ENCODE peak calls at places on chromosomes 13 and 19, in five cellular contexts. R, F, O, T and W are unnamed samples.
A peak's percentile ranks its signal among the peaks of the same experiment; 100 is the strongest.

GRCh38 chr13:112722433-112723250 is 32.8 kb downstream of the ATP11A start:
- DNase-seq in T (peak; percentile 78), O (no peak), R (no peak), F (no peak), W (peak; percentile 44)

GRCh38 chr13:79654520-79654919 is 173.6 kb downstream of the NDFIP2 start:
- DNase-seq in O (no peak), T (no peak), F (no peak), R (no peak), W (no peak)

GRCh38 chr13:70960841-70961443 is 852.7 kb upstream of the KLHL1 start:
- DNase-seq in F (peak; percentile 29), T (peak; percentile 18), R (peak; percentile 23), O (peak; percentile 3), W (no peak)

GRCh38 chr13:30898721-30899188 is 7.3 kb upstream of the MEDAG start:
- DNase-seq in R (no peak), F (no peak), T (peak; percentile 72), O (no peak), W (no peak)

GRCh38 chr19:40756502-40757110 is 5.6 kb downstream of the SNRPA start:
- DNase-seq in F (no peak), R (no peak), O (no peak), T (no peak), W (peak; percentile 76)

GRCh38 chr13:54185101-54185500 is 1156.5 kb downstream of the OLFM4 start:
- DNase-seq in F (no peak), R (no peak), T (no peak), O (no peak), W (no peak)

GRCh38 chr19:653425-653824 is 9.6 kb downstream of the RNF126 start:
- DNase-seq in T (no peak), F (no peak), O (no peak), R (no peak), W (no peak)

GRCh38 chr13:99153219-99153618 is 47.4 kb upstream of the UBAC2 start:
- DNase-seq in T (no peak), O (no peak), F (no peak), R (no peak), W (no peak)

GRCh38 chr19:13128583-13128982 is 10.5 kb downstream of the NACC1 start:
- DNase-seq in F (no peak), R (no peak), O (no peak), T (peak; percentile 93), W (no peak)

GRCh38 chr19:15294591-15294990 is 37.7 kb downstream of the BRD4 start:
- DNase-seq in F (no peak), T (no peak), O (no peak), R (peak; percentile 74), W (no peak)

GRCh38 chr19:18951721-18952281 is 10.8 kb upstream of the HOMER3 start:
- DNase-seq in F (no peak), O (no peak), T (no peak), R (no peak), W (peak; percentile 96)

GRCh38 chr19:30669329-30670010 is 297.3 kb downstream of the ZNF536 start:
- DNase-seq in R (peak; percentile 83), O (no peak), T (peak; percentile 30), F (peak; percentile 73), W (no peak)

GRCh38 chr19:13597625-13598024 is 91.3 kb upstream of the CACNA1A start:
- DNase-seq in R (peak; percentile 82), T (peak; percentile 35), F (peak; percentile 62), O (peak; percentile 25), W (no peak)

GRCh38 chr13:108919036-108919907 is 289.9 kb downstream of the MYO16 start:
- DNase-seq in T (no peak), O (no peak), F (no peak), R (no peak), W (no peak)

GRCh38 chr19:54325194-54325621 is 12.2 kb upstream of the LILRA5 start:
- DNase-seq in O (no peak), F (peak; percentile 40), T (peak; percentile 30), R (peak; percentile 59), W (no peak)

GRCh38 chr19:14113762-14114414 is 3.7 kb downstream of the PRKACA start:
- DNase-seq in T (no peak), R (no peak), F (no peak), O (no peak), W (no peak)

GRCh38 chr13:93736111-93736510 is 509.5 kb downstream of the GPC6 start:
- DNase-seq in O (no peak), F (no peak), R (no peak), T (no peak), W (no peak)

GRCh38 chr19:27765912-27766725 is 1446.8 kb downstream of the UQCRFS1 start:
- DNase-seq in O (no peak), R (no peak), T (no peak), F (no peak), W (no peak)

GRCh38 chr19:5113101-5113557 is 144.2 kb downstream of the KDM4B start:
- DNase-seq in F (no peak), O (no peak), T (no peak), R (no peak), W (no peak)

GRCh38 chr19:39389621-39390414 is 1.1 kb downstream of the PAF1 start:
- DNase-seq in R (no peak), O (no peak), T (no peak), F (no peak), W (no peak)

GRCh38 chr19:7657047-7657779 is 11.6 kb upstream of the RETN start:
- DNase-seq in F (no peak), O (no peak), T (no peak), R (no peak), W (no peak)

GRCh38 chr13:110329258-110329657 is 22.2 kb downstream of the COL4A2 start:
- DNase-seq in R (no peak), T (no peak), F (no peak), O (no peak), W (no peak)

GRCh38 chr13:110329798-110330461 is 22.8 kb downstream of the COL4A2 start:
- DNase-seq in O (no peak), F (no peak), T (no peak), R (no peak), W (no peak)

GRCh38 chr13:110331362-110331761 is 24.3 kb downstream of the COL4A2 start:
- DNase-seq in F (no peak), T (no peak), R (no peak), O (no peak), W (no peak)

GRCh38 chr13:110328509-110328908 is 21.4 kb downstream of the COL4A2 start:
- DNase-seq in T (no peak), R (no peak), O (no peak), F (no peak), W (no peak)

DNA sequence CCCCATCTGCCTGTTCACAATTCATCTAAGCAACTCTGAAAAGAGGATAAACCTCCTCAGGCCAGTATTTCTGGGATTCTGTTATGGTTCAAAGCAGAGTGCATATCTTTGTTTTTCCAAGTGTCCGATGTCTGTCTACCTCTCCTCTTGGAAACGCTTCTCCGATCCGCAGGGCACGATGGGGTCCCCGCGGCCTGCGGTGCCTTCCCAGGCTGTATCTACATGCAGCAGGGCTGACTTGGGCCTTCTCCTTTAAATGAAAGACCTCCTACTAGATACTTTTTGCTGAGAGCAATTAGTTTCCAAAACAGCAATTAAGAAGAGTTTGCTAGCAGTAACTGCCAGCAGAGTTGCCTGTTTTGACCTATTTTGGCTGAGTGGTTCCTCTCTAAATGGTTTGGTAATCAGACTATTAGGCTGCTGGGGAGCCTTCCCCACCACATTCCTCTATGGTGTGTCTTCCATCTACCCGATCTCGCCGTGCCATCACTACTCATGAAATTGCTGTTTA is 23.5 kb downstream of the COL4A2 start:
- DNase-seq in T (no peak), F (no peak), R (no peak), O (no peak), W (no peak)
- H3K4me3 ChIP-seq in T (no peak overlapping the region), F (no peak overlapping the region), R (no peak overlapping the region), O (no peak overlapping the region), W (no peak overlapping the region)

DNA sequence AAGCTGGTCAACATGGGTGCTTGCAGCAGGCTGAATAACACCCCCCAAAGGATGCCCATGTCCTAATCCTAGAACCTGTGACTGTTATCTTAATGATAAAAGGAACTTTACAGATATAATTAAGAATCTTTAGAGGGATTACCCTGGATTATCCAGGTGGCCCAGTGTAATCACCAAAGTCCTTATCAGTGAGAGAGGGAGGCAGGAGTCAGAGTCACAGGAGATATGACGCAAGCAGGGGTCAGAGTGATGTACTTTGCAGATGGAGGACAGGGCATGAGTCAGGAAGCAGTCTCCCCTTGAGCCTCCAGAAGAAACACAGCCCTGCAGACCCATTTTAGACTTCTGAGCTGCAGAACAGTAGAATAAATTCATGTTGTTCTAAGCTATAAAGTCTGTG is 9.8 kb downstream of the ZNF606 start:
- DNase-seq in T (no peak), R (no peak), O (no peak), F (no peak), W (no peak)
- H3K9me3 ChIP-seq in T (peaks cover 82% of the 10 kb centered on the region), R (peaks cover under 1% of the 10 kb centered on the region), O (peaks cover 28% of the 10 kb centered on the region), F (peaks cover 95% of the 10 kb centered on the region), W (peaks cover 21% of the 10 kb centered on the region)

DNA sequence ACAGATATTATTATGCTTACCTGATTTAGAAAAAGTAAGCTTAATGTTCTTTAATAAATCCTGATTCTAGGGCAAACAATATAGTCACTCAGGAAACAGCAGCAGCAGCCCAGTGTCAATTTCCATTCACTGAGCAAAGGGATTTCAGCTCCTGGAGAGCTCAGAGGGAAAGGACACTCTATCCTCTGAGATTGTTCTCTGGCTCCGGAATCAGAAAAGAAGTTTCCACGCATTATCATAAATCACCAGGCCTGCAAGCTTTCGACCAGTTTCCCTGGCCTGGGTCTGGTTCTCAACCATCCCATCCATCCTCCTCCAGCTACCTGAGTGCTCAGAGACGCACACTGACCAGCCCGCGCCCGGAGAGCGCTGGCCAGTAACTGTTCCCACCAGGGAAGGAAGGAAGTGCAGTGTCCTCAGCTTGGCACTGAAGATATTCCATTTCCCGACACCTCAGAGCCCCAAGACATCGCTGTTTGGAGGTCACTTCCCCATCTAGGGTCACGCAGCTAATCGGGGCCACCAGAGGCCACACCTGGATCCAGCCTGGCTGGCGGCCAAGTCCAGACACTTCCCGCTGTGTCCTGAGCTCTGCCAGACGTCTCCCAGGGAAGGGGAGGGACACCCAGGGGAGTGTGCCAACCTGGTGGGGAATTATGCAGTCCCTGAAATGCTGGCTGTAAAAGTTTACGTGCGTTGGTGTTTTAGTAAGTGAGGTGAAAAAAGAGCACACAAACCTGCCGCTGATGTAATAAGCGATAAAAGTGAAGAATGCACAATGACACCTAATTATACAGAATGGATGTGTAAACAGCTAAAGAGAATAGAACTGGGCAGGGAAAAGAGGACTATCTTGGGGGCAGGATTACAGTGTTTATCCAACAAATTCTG is 29.1 kb downstream of the EPS15L1 start:
- DNase-seq in F (no peak), T (no peak), R (no peak), O (no peak), W (no peak)
- H3K4me2 ChIP-seq in F (no peak overlapping the region), T (no peak overlapping the region), R (no peak overlapping the region), O (peak overlapping the region; percentile 74), W (no peak overlapping the region)

DNA sequence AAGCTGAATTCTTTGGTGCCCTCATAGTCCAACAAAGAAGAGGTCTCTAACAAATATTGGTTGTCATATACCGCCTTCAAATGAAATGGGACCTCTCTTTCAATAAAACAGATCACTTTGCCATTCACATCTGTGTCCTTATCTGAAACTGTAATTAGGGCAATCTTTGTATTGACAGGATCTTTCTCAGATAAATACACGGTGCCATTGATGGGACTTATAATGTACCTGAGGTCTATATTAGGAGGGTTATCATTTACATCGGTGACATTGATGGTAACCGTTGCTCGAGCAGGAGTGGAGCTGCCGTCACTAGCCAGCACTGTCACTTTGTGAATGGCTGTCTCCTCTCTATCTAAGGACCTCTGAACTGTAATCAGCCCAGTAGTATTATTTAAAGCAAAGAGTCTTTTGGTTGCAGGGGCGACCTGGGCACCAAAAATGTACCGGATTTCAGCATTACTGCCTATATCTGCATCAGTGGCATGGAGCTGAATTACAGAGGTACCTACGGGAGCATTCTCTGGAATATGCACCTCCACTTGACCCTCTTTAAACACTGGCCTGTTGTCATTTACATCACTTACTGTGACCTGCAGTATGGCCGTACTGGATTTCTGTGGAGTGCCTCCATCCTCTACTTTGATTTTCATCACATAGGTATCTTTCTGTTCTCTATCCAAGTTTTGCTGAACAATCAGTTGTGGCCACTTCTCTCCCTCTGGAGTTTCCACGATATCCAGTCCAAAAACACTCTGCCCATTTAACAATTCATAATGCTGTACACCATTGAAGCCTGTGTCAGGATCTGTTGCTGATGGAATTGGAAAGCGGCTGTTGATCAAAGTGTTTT is 2.8 kb downstream of the PCDH9 start:
- DNase-seq in R (no peak), F (no peak), O (no peak), T (no peak), W (no peak)
- H3K4me3 ChIP-seq in R (no peak overlapping the region), F (no peak overlapping the region), O (no peak overlapping the region), T (no peak overlapping the region), W (no peak overlapping the region)